ENCODE peak calls at places on chromosome X, in six cellular contexts. F is K562; M is left ventricle myocardium inferior; Y is A549; I is heart right ventricle; V is CD8-positive, alpha-beta memory T cell. Z is an unnamed sample.

GRCh38 chrX:52979993-52980392 is 21.7 kb upstream of the FAM156A start:
- DNase-seq in V (no peak), Y (no peak), F (no peak), I (no peak), M (no peak), Z (no peak)

GRCh38 chrX:120791013-120791643 is 84.5 kb downstream of the CT47B1 start:
- DNase-seq in V (no peak), M (peak; percentile 38), I (peak; percentile 26), F (peak; percentile 8), Y (peak; percentile 35), Z (no peak)

GRCh38 chrX:42770566-42770965 is 7.4 kb downstream of the PPP1R2C start:
- DNase-seq in Y (no peak), M (no peak), V (no peak), F (no peak), I (no peak), Z (no peak)

GRCh38 chrX:150680974-150681373 is 12.2 kb upstream of the MTMR1 start:
- DNase-seq in I (no peak), M (no peak), Y (peak; percentile 30), V (no peak), F (peak; percentile 29), Z (peak; percentile 29)

GRCh38 chrX:72253686-72254085 is 14.9 kb upstream of the ERCC6L start:
- DNase-seq in V (no peak), Y (no peak), I (no peak), M (no peak), F (no peak), Z (no peak)

GRCh38 chrX:2495595-2495994 is 5.2 kb downstream of the DHRSX start:
- DNase-seq in M (no peak), Y (no peak), F (no peak), V (no peak), I (no peak), Z (no peak)

GRCh38 chrX:16484338-16484737 is 165.6 kb upstream of the S100G start:
- DNase-seq in Y (peak; percentile 33), V (no peak), F (no peak), I (no peak), M (no peak), Z (peak; percentile 73)

GRCh38 chrX:30957753-30958152 is 68.7 kb upstream of the TAB3 start:
- DNase-seq in Y (peak; percentile 37), I (no peak), F (peak; percentile 6), M (no peak), V (no peak), Z (peak; percentile 21)

GRCh38 chrX:53003111-53003510 is 44.8 kb upstream of the FAM156A start:
- DNase-seq in V (no peak), M (no peak), I (no peak), F (no peak), Y (no peak), Z (peak; percentile 17)

GRCh38 chrX:4710618-4711433 is 997.4 kb upstream of the PRKX start:
- DNase-seq in Y (peak; percentile 56), V (no peak), M (no peak), I (no peak), F (peak; percentile 1), Z (no peak)

GRCh38 chrX:150525061-150525919 is 43.1 kb upstream of the MTM1 start:
- DNase-seq in Y (no peak), M (peak; percentile 56), F (no peak), I (peak; percentile 56), V (no peak), Z (no peak)

GRCh38 chrX:143757887-143758286 is 37.3 kb upstream of the SPANXN2 start:
- DNase-seq in V (no peak), Y (no peak), I (no peak), M (no peak), F (no peak), Z (no peak)
- H3K9me3 ChIP-seq in V (no peaks in the 10 kb centered on the region), Y (no peaks in the 10 kb centered on the region), I (no peaks in the 10 kb centered on the region), M (no peaks in the 10 kb centered on the region), F (no peaks in the 10 kb centered on the region), Z (no peaks in the 10 kb centered on the region)

GRCh38 chrX:19785647-19786046 is 101.8 kb downstream of the SH3KBP1 start:
- DNase-seq in F (no peak), Y (no peak), M (no peak), V (no peak), I (no peak), Z (no peak)

GRCh38 chrX:19789376-19789775 is 98.0 kb downstream of the SH3KBP1 start:
- DNase-seq in F (no peak), Y (no peak), M (no peak), V (no peak), I (no peak), Z (no peak)

GRCh38 chrX:19790829-19791228 is 96.6 kb downstream of the SH3KBP1 start:
- DNase-seq in M (no peak), V (no peak), F (no peak), Y (no peak), I (no peak), Z (no peak)

GRCh38 chrX:19789782-19790181 is 97.6 kb downstream of the SH3KBP1 start:
- DNase-seq in V (no peak), F (no peak), Y (no peak), I (no peak), M (no peak), Z (no peak)

GRCh38 chrX:19787305-19787704 is 100.1 kb downstream of the SH3KBP1 start:
- DNase-seq in I (no peak), V (no peak), M (no peak), F (no peak), Y (no peak), Z (no peak)
- H3K4me1 ChIP-seq in I (no peaks in the 10 kb centered on the region), V (peaks cover 61% of the 10 kb centered on the region), M (no peaks in the 10 kb centered on the region), F (no peaks in the 10 kb centered on the region), Y (no peaks in the 10 kb centered on the region), Z (no peaks in the 10 kb centered on the region)

DNA sequence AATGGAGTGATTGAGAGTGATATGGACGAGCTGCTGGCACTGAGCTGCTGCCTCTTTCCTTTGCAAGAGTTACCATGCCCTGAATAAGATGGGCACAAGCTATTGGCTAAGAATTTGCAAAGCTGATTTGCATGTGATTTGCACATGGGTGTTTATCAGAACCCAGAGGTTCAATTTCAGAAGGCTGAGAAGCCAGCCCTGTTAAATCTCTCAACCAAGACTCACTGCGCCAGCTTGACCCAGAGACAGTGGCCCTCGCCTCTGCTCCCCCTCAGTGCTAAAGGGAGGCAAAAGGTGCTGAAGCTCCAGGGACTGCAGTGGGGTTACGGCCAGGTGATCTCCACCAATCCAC is 701 bp downstream of the ARHGAP4 start:
- DNase-seq in I (no peak), F (no peak), V (no peak), M (no peak), Y (no peak), Z (no peak)
- H3K4me3 ChIP-seq in I (peak overlapping the region; percentile 59), F (peak overlapping the region; percentile 58), V (peak overlapping the region; percentile 67), M (peak overlapping the region; percentile 71), Y (no peak overlapping the region), Z (no peak overlapping the region)

GRCh38 chrX:104130808-104131207 is 18.5 kb downstream of the ZCCHC18 start:
- DNase-seq in M (no peak), I (no peak), Y (no peak), V (no peak), F (no peak), Z (no peak)
- H3K9me3 ChIP-seq in M (no peaks in the 10 kb centered on the region), I (no peaks in the 10 kb centered on the region), Y (no peaks in the 10 kb centered on the region), V (no peaks in the 10 kb centered on the region), F (no peaks in the 10 kb centered on the region), Z (no peaks in the 10 kb centered on the region)

GRCh38 chrX:135420831-135421230 is 913 bp upstream of the SMIM10L2A start:
- DNase-seq in Y (no peak), F (no peak), M (no peak), I (no peak), V (no peak), Z (no peak)
- H3K4me1 ChIP-seq in Y (no peaks in the 10 kb centered on the region), F (peaks cover 9% of the 10 kb centered on the region), M (no peaks in the 10 kb centered on the region), I (no peaks in the 10 kb centered on the region), V (peaks cover 5% of the 10 kb centered on the region), Z (no peaks in the 10 kb centered on the region)

GRCh38 chrX:77446029-77446585 is 1.1 kb upstream of the FGF16 start:
- DNase-seq in Y (no peak), M (peak; percentile 14), F (no peak), V (no peak), I (peak; percentile 15), Z (no peak)
- H3K4me3 ChIP-seq in Y (no peak overlapping the region), M (peak overlapping the region; percentile 61), F (no peak overlapping the region), V (peak overlapping the region; percentile 22), I (peak overlapping the region; percentile 52), Z (peak overlapping the region; percentile 40)

GRCh38 chrX:75648803-75649588 is 126.2 kb upstream of the ZDHHC15 start:
- DNase-seq in Y (no peak), F (no peak), I (no peak), V (no peak), M (no peak), Z (no peak)
- H3K9me3 ChIP-seq in Y (no peaks in the 10 kb centered on the region), F (no peaks in the 10 kb centered on the region), I (no peaks in the 10 kb centered on the region), V (no peaks in the 10 kb centered on the region), M (peaks cover 9% of the 10 kb centered on the region), Z (no peaks in the 10 kb centered on the region)

DNA sequence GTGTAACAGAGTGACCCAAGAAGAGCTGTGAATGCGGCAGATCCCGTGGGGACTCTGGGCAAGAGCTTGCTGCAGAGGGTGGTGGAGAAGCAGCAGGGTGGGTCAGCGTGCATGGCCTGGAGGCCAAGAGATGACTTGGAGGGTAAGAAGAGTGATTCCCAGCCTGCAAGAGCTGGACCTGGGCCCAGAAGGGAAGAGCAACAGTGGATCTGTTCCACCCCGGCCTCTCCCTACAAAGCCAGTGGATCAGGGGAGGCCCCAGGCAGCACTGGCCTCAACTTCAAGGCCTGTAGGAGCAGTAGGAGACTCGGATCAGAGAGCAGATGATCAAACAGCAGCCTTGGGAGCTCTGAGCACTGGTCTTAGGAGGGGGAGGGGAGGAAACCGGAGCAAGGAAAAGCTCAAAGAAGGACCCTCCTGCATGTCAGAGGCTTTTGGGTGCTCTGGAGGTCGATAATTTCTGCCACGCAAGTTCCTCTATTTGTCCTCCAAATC is 7.6 kb downstream of the L1CAM start:
- DNase-seq in F (no peak), V (no peak), Y (no peak), I (no peak), M (no peak), Z (no peak)
- H3K4me1 ChIP-seq in F (peaks cover 30% of the 10 kb centered on the region), V (no peaks in the 10 kb centered on the region), Y (no peaks in the 10 kb centered on the region), I (no peaks in the 10 kb centered on the region), M (no peaks in the 10 kb centered on the region), Z (no peaks in the 10 kb centered on the region)